ENCODE peak calls at places on chromosomes 1 and 21, in six cellular contexts. W is fibroblast of lung, J is astrocyte, K is K562, I is tibial artery, Y is brain microvascular endothelial cell. G is an unnamed sample.

GRCh38 chr21:35520302-35520701 is 471.2 kb upstream of the RUNX1 start:
- DNase-seq in W (no peak), J (no peak), K (no peak), I (no peak), Y (no peak), G (no peak)

GRCh38 chr1:234973426-234974250 is 155.0 kb downstream of the TOMM20 start:
- DNase-seq in W (no peak), J (no peak), K (no peak), I (no peak), Y (no peak), G (no peak)

GRCh38 chr21:42383331-42383730 is 12.5 kb downstream of the TMPRSS3 start:
- DNase-seq in W (no peak), J (no peak), K (no peak), I (no peak), Y (no peak), G (no peak)

GRCh38 chr1:22930235-22930912 is 42.3 kb downstream of the LACTBL1 start:
- DNase-seq in W (peak; percentile 8), J (no peak), K (peak; percentile 90), I (peak; percentile 61), Y (peak; percentile 38), G (no peak)

GRCh38 chr1:160614410-160614809 is 32.4 kb downstream of the SLAMF1 start:
- DNase-seq in W (no peak), J (no peak), K (no peak), I (no peak), Y (no peak), G (no peak)

GRCh38 chr1:229186373-229187056 is 84.4 kb upstream of the RAB4A start:
- DNase-seq in W (no peak), J (no peak), K (no peak), I (no peak), Y (no peak), G (no peak)

GRCh38 chr1:247212012-247212411 is 40.2 kb upstream of the ZNF124 start:
- DNase-seq in W (no peak), J (no peak), K (peak; percentile 32), I (no peak), Y (no peak), G (no peak)

GRCh38 chr1:42940851-42941639 is 17.6 kb downstream of the SLC2A1 start:
- DNase-seq in W (peak; percentile 100), J (peak; percentile 100), K (no peak), I (peak; percentile 80), Y (peak; percentile 98), G (no peak)

GRCh38 chr1:235149824-235150223 is 11.2 kb downstream of the RBM34 start:
- DNase-seq in W (no peak), J (no peak), K (no peak), I (no peak), Y (no peak), G (no peak)

GRCh38 chr1:153963850-153964331 is 554 bp upstream of the SLC39A1 start:
- DNase-seq in W (peak; percentile 72), J (peak; percentile 58), K (no peak), I (no peak), Y (no peak), G (peak; percentile 86)

DNA sequence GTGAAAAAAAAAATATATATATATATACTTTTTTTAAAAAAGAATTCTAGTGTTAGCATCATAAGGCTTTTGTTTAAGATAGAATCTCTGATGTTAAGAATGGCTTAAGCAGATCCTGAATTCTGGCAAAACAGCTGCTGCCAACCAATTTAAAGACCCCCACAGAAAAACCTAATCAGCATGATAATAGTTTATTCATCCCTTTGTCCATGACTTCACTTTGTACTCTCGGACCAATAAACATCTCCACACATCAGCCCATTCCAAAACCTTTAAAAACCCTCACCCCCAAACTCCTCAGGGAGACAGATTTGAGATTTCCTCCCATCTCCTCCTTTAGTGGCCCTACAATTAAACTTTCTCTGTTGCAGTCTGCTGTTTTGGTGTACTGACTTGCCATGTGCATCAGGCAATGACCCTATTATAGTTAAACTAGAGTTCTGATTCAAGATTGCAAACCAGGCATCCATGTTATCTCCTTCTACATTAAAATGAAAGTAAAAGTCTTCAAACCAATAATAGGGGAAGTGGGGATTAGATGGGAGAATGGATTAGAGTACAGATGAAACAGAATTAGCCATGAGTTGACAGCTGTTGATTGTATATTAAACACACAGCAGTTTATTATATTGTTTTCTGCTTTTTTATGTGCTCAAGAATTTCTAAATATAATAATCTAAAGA is 9.8 kb upstream of the PHTF1 start:
- DNase-seq in W (no peak), J (no peak), K (no peak), I (no peak), Y (no peak), G (no peak)
- H3K27ac ChIP-seq in W (no peak overlapping the region), J (no peak overlapping the region), K (no peak overlapping the region), I (no peak overlapping the region), Y (no peak overlapping the region), G (no peak overlapping the region)

DNA sequence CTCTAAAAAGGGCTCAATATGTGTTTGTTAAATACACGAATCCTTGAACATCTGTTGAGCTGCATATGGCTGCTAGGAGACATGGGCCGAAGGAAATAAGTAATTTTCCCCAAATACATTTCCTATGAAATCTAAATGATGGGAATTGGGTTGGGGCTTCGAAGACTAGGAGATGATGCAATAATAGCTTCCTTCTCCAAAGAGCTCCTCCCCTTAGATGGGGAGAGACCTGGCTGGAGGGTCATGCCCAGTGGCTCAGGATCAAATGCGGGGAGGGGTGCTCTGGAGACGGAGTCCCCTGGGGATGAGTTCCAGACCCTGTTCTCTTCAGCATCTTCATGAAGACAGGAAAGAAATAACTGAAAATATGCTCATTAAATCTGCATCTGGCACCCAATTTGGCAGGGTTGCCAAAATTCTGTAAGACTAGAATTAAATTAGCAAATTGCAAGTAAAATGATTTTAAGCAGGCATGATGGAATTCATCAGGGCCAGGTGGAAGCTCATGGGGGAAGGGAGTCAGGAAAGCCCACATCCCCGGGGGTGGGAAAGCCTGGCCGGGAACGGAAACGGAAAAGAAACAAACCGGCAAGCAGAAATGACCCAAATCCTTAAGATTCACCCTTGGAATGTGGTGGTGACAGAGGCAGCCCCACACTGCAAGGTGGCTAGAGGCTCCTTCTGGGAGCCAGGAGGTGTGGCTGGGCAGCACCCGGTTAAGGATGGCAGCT is 165.1 kb upstream of the EDN2 start:
- DNase-seq in W (no peak), J (no peak), K (no peak), I (no peak), Y (no peak), G (no peak)
- H3K4me3 ChIP-seq in W (no peak overlapping the region), J (no peak overlapping the region), K (no peak overlapping the region), I (no peak overlapping the region), Y (no peak overlapping the region), G (no peak overlapping the region)

DNA sequence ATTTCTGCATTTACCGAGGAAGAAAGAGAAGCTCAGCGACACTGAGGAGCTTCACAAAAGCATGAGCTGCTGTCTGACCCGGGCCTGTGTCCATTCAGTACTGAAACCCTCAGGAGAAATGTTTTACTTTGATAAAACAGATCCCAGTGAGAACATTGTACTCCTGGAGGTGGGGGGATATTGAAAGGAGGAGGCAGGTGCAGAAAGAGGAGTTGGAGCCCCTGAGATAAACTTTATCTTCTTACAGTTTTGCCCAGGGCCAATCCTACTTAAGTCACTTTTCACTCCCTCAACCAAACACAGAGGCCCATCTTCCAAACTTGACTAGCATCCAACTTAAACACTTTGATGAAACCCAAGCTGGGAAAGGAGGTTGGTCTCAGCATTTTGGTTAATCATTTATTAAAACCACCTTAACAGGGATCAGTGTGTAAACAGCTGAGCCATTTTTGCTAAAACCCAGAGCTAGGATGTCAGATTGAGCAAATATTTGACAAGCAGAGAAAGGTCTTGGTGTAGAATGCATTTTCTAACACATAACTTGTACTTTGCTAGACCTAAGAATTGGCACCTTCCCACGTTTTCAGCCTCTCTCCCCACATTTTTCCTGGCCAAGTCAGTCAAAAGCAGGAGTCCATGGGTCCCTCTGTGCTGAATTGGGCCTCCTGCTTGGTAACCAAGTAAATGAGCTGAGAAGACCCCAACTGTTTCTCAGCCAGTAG is 32.5 kb upstream of the SARS1 start:
- DNase-seq in W (peak; percentile 61), J (peak; percentile 51), K (peak; percentile 40), I (no peak), Y (no peak), G (no peak)
- H3K27ac ChIP-seq in W (no peak overlapping the region), J (no peak overlapping the region), K (peak overlapping the region; percentile 42), I (no peak overlapping the region), Y (no peak overlapping the region), G (peak overlapping the region; percentile 72)

GRCh38 chr1:156096640-156097391 is 14.6 kb upstream of the MEX3A start:
- DNase-seq in W (peak; percentile 72), J (peak; percentile 55), K (peak; percentile 88), I (peak; percentile 96), Y (peak; percentile 86), G (peak; percentile 93)
- H3K4me3 ChIP-seq in W (no peak overlapping the region), J (no peak overlapping the region), K (no peak overlapping the region), I (no peak overlapping the region), Y (no peak overlapping the region), G (no peak overlapping the region)

GRCh38 chr21:37208056-37208705 is 59.0 kb downstream of the VPS26C start:
- DNase-seq in W (peak; percentile 14), J (no peak), K (peak; percentile 42), I (peak; percentile 91), Y (no peak), G (peak; percentile 89)
- H3K27ac ChIP-seq in W (no peak overlapping the region), J (no peak overlapping the region), K (peak overlapping the region; percentile 53), I (peak overlapping the region; percentile 71), Y (no peak overlapping the region), G (peak overlapping the region; percentile 39)

GRCh38 chr1:32051706-32052105 is 21.0 kb upstream of the TMEM39B start:
- DNase-seq in W (no peak), J (no peak), K (no peak), I (no peak), Y (no peak), G (no peak)

GRCh38 chr1:32056598-32056997 is 16.1 kb upstream of the TMEM39B start:
- DNase-seq in W (no peak), J (no peak), K (no peak), I (no peak), Y (no peak), G (no peak)

GRCh38 chr1:32060914-32061313 is 11.8 kb upstream of the TMEM39B start:
- DNase-seq in W (no peak), J (no peak), K (no peak), I (no peak), Y (no peak), G (no peak)

GRCh38 chr1:32052887-32053286 is 19.9 kb upstream of the TMEM39B start:
- DNase-seq in W (peak; percentile 48), J (peak; percentile 32), K (no peak), I (no peak), Y (peak; percentile 64), G (no peak)

GRCh38 chr1:32055426-32055825 is 17.3 kb upstream of the TMEM39B start:
- DNase-seq in W (no peak), J (no peak), K (no peak), I (no peak), Y (no peak), G (no peak)
- H3K4me3 ChIP-seq in W (no peak overlapping the region), J (no peak overlapping the region), K (no peak overlapping the region), I (no peak overlapping the region), Y (no peak overlapping the region), G (no peak overlapping the region)

GRCh38 chr1:30878016-30878415 is 30.5 kb downstream of the SDC3 start:
- DNase-seq in W (no peak), J (no peak), K (no peak), I (no peak), Y (no peak), G (no peak)
- H3K27ac ChIP-seq in W (no peak overlapping the region), J (no peak overlapping the region), K (no peak overlapping the region), I (peak overlapping the region; percentile 47), Y (no peak overlapping the region), G (peak overlapping the region; percentile 36)

DNA sequence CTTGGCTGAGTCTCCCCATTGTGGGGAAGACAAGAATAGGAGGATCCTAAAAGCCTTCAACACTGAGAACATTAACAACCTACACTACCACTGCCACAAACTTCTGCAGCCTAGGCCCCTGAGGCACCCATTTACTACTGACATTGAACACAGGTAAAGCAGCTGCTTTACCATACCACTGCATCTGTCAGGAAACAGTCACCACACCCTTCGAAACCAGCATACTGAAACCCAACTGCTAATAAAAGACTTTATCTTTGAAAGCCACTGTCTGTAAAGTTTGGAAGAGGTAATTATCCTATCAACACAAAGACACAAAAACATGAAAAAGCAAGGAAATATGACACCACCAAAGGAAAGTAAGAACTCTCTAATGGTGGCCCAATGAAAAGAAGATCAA is 7.4 kb downstream of the IFNAR1 start:
- DNase-seq in W (no peak), J (no peak), K (no peak), I (no peak), Y (no peak), G (no peak)
- H3K4me3 ChIP-seq in W (no peak overlapping the region), J (no peak overlapping the region), K (no peak overlapping the region), I (no peak overlapping the region), Y (no peak overlapping the region), G (no peak overlapping the region)

G was measured in upper lobe of left lung.